ENCODE peak calls at places on chromosome 9, in five cellular contexts. O is D341Med, C is stomach, S is Peyer's patch, V is fibroblast of mammary gland. Y is an unnamed sample.

GRCh38 chr9:110329676-110330235 is 7.9 kb downstream of the TXNDC8 start:
- DNase-seq in V (no peak), S (no peak), O (no peak), C (no peak), Y (no peak)

GRCh38 chr9:14813336-14814020 is 90.9 kb upstream of the CER1 start:
- DNase-seq in O (no peak), C (no peak), S (no peak), V (peak; percentile 32), Y (no peak)

GRCh38 chr9:127450170-127450830 is 906 bp downstream of the RPL12 start:
- DNase-seq in C (peak; percentile 29), O (no peak), V (no peak), S (no peak), Y (no peak)

GRCh38 chr9:128412120-128412790 is 8.4 kb upstream of the CERCAM start:
- DNase-seq in O (peak; percentile 87), V (peak; percentile 30), C (peak; percentile 44), S (peak; percentile 21), Y (peak; percentile 29)

GRCh38 chr9:12861035-12861434 is 86.2 kb downstream of the LURAP1L start:
- DNase-seq in S (no peak), V (no peak), O (no peak), C (peak; percentile 34), Y (peak; percentile 30)

GRCh38 chr9:32571969-32572899 is 725 bp downstream of the NDUFB6 start:
- DNase-seq in V (peak; percentile 81), C (peak; percentile 62), O (peak; percentile 72), S (peak; percentile 79), Y (peak; percentile 75)

GRCh38 chr9:137482094-137482781 is 23.1 kb upstream of the NSMF start:
- DNase-seq in V (peak; percentile 85), C (peak; percentile 44), O (no peak), S (no peak), Y (no peak)

GRCh38 chr9:81382281-81382680 is 307.1 kb downstream of the TLE1 start:
- DNase-seq in C (no peak), V (no peak), S (no peak), O (no peak), Y (no peak)

GRCh38 chr9:123326662-123327093 is 29.3 kb upstream of the CRB2 start:
- DNase-seq in V (peak; percentile 40), O (no peak), S (peak; percentile 65), C (no peak), Y (no peak)

GRCh38 chr9:99085949-99086948 is 18.7 kb upstream of the TGFBR1 start:
- DNase-seq in C (no peak), O (no peak), V (peak; percentile 86), S (no peak), Y (no peak)

GRCh38 chr9:137175345-137175961 is 3.6 kb upstream of the TMEM210 start:
- DNase-seq in C (no peak), O (peak; percentile 76), S (no peak), V (no peak), Y (no peak)

GRCh38 chr9:86695904-86696424 is 251.3 kb downstream of the GAS1 start:
- DNase-seq in C (no peak), V (peak; percentile 68), O (no peak), S (no peak), Y (no peak)

GRCh38 chr9:22045423-22045822 is 36.3 kb upstream of the CDKN2B start:
- DNase-seq in S (no peak), O (no peak), V (no peak), C (no peak), Y (no peak)

GRCh38 chr9:98380065-98380681 is 124.7 kb upstream of the TBC1D2 start:
- DNase-seq in O (no peak), C (no peak), S (peak; percentile 72), V (peak; percentile 50), Y (no peak)

GRCh38 chr9:31210982-31211570 is 1173.4 kb upstream of the ACO1 start:
- DNase-seq in S (peak; percentile 18), O (peak; percentile 28), C (no peak), V (no peak), Y (peak; percentile 7)

GRCh38 chr9:132609829-132610228 is 27.4 kb downstream of the BARHL1 start:
- DNase-seq in S (no peak), V (peak; percentile 100), C (no peak), O (no peak), Y (no peak)

GRCh38 chr9:10633785-10634184 is 21.0 kb upstream of the PTPRD start:
- DNase-seq in S (no peak), V (no peak), O (peak; percentile 32), C (no peak), Y (no peak)

GRCh38 chr9:72424131-72424530 is 59.1 kb upstream of the ZFAND5 start:
- DNase-seq in V (no peak), S (no peak), O (no peak), C (no peak), Y (no peak)

GRCh38 chr9:5958273-5958672 is 57.2 kb downstream of the RANBP6 start:
- DNase-seq in O (no peak), C (no peak), V (no peak), S (no peak), Y (no peak)

GRCh38 chr9:128688501-128689292 is at the start of gene SET:
- DNase-seq in V (peak; percentile 86), C (peak; percentile 96), S (peak; percentile 94), O (peak; percentile 99), Y (peak; percentile 96)

GRCh38 chr9:8784813-8785212 is 985.2 kb upstream of the DMAC1 start:
- DNase-seq in O (no peak), S (no peak), C (no peak), V (no peak), Y (no peak)

GRCh38 chr9:127133739-127134167 is 11.3 kb upstream of the ANGPTL2 start:
- DNase-seq in O (no peak), S (no peak), V (peak; percentile 74), C (peak; percentile 26), Y (peak; percentile 48)

GRCh38 chr9:110320651-110321050 is 17.0 kb downstream of the TXNDC8 start:
- DNase-seq in S (no peak), O (no peak), V (peak; percentile 66), C (no peak), Y (no peak)

GRCh38 chr9:79945495-79945894 is 373.7 kb downstream of the TLE4 start:
- DNase-seq in O (no peak), C (no peak), V (no peak), S (no peak), Y (no peak)

GRCh38 chr9:84330246-84330645 is 10.3 kb downstream of the SLC28A3 start:
- DNase-seq in S (no peak), V (peak; percentile 72), O (no peak), C (no peak), Y (no peak)

GRCh38 chr9:107094370-107094769 is 188.7 kb upstream of the RAD23B start:
- DNase-seq in S (no peak), O (no peak), C (no peak), V (no peak), Y (no peak)

GRCh38 chr9:16307626-16308195 is 562.8 kb downstream of the BNC2 start:
- DNase-seq in C (no peak), O (no peak), V (no peak), S (no peak), Y (no peak)

GRCh38 chr9:35114921-35115341 is 731 bp downstream of the ATOSB start:
- DNase-seq in S (peak; percentile 72), C (peak; percentile 42), O (no peak), V (peak; percentile 55), Y (peak; percentile 74)

GRCh38 chr9:24879591-24879990 is 333.9 kb upstream of the IZUMO3 start:
- DNase-seq in C (no peak), V (no peak), O (no peak), S (no peak), Y (no peak)

GRCh38 chr9:29697011-29697410 is 2123.7 kb upstream of the C9orf72 start:
- DNase-seq in O (no peak), S (no peak), C (no peak), V (peak; percentile 48), Y (no peak)

GRCh38 chr9:73780916-73781315 is 629.3 kb downstream of the ANXA1 start:
- DNase-seq in O (no peak), V (peak; percentile 98), C (no peak), S (no peak), Y (no peak)

GRCh38 chr9:16986441-16987387 is 116.2 kb upstream of the BNC2 start:
- DNase-seq in V (peak; percentile 78), C (no peak), S (no peak), O (no peak), Y (no peak)

GRCh38 chr9:37410969-37411785 is 11.3 kb upstream of the GRHPR start:
- DNase-seq in V (no peak), O (no peak), S (peak; percentile 31), C (no peak), Y (no peak)

GRCh38 chr9:133387680-133388079 is 11.5 kb downstream of the STKLD1 start:
- DNase-seq in C (no peak), O (no peak), V (no peak), S (no peak), Y (no peak)

GRCh38 chr9:3385871-3386270 is 139.9 kb downstream of the RFX3 start:
- DNase-seq in V (no peak), S (no peak), C (no peak), O (no peak), Y (no peak)

GRCh38 chr9:35756743-35757526 is 2.9 kb upstream of the MSMP start:
- DNase-seq in S (peak; percentile 78), O (peak; percentile 77), C (peak; percentile 74), V (no peak), Y (peak; percentile 79)